ENCODE peak calls at places on chromosomes 11 and 22, in ten cellular contexts. T is neural crest cell; K is stimulated activated CD4-positive, alpha-beta T cell treated with anti-CD3 and anti-CD28 coated beads, Interleukin-2, amount 100 ng/mL, for 48 hours; D is bronchial epithelial cell; F is NCI-H2081; H is foreskin fibroblast; J is PC-3; C is choroid plexus epithelial cell; R is activated T-helper 1 cell treated with anti-CD3 and anti-CD28 coated beads, Interleukin-2, amount 50 U/mL, for 16 hours; A is NCI-H1092 treated with DMSO at 0.1 percent for 48 hours. V is an unnamed sample.

GRCh38 chr11:82733444-82734119 is at the start of gene FAM181B:
- DNase-seq in H (peak), F (peak), K (no peak), C (peak), A (peak), D (peak), T (peak), J (no peak), R (no peak), V (peak)

GRCh38 chr11:66360406-66361073 is 11.0 kb downstream of the SLC29A2 start:
- DNase-seq in T (no peak), C (no peak), K (no peak), H (no peak), J (no peak), R (no peak), A (no peak), F (no peak), D (no peak), V (no peak)

GRCh38 chr11:92267968-92268367 is 43.4 kb downstream of the FAT3 start:
- DNase-seq in J (no peak), K (no peak), R (no peak), F (no peak), H (no peak), D (no peak), C (peak), T (no peak), A (no peak), V (no peak)

GRCh38 chr11:12200359-12201015 is 90.1 kb downstream of the MICAL2 start:
- DNase-seq in H (peak), F (peak), R (no peak), D (peak), J (no peak), K (peak), C (peak), T (no peak), A (no peak), V (no peak)

GRCh38 chr11:104968365-104968855 is at the start of gene CASP4:
- DNase-seq in J (peak), A (peak), F (peak), T (no peak), C (peak), R (no peak), H (peak), K (no peak), D (peak), V (peak)

GRCh38 chr11:14414470-14415461 is 55.8 kb upstream of the RRAS2 start:
- DNase-seq in R (peak), T (no peak), H (no peak), K (peak), F (no peak), J (no peak), A (no peak), D (peak), C (peak), V (no peak)

GRCh38 chr11:84564180-84564866 is 1062.8 kb downstream of the DLG2 start:
- DNase-seq in T (peak), D (peak), R (no peak), C (peak), J (peak), A (peak), K (peak), F (peak), H (peak), V (peak)

GRCh38 chr22:25113316-25113721 is 86.3 kb upstream of the CRYBB3 start:
- DNase-seq in R (no peak), H (no peak), T (no peak), A (no peak), C (no peak), J (no peak), K (no peak), F (no peak), D (peak), V (peak)

GRCh38 chr11:12318791-12319733 is 58.3 kb upstream of the PARVA start:
- DNase-seq in D (no peak), T (no peak), R (no peak), H (peak), F (peak), A (peak), K (no peak), C (peak), J (no peak), V (peak)

GRCh38 chr11:28874706-28875105 is 766.5 kb downstream of the METTL15 start:
- DNase-seq in J (peak), R (no peak), T (no peak), K (no peak), A (no peak), D (no peak), F (no peak), C (no peak), H (no peak), V (no peak)

GRCh38 chr11:63920870-63921417 is 4.0 kb upstream of the RCOR2 start:
- DNase-seq in J (no peak), C (no peak), D (no peak), F (no peak), K (no peak), T (no peak), H (no peak), A (no peak), R (no peak), V (no peak)

GRCh38 chr11:77148963-77149715 is 21.1 kb downstream of the MYO7A start:
- DNase-seq in D (no peak), K (no peak), F (no peak), A (no peak), C (no peak), T (no peak), H (no peak), J (no peak), R (no peak), V (no peak)

GRCh38 chr11:134687548-134687947 is 275.5 kb upstream of the B3GAT1 start:
- DNase-seq in F (no peak), K (no peak), D (no peak), T (no peak), J (no peak), A (no peak), R (no peak), H (no peak), C (no peak), V (no peak)

GRCh38 chr22:32996702-32997101 is 61.5 kb downstream of the SYN3 start:
- DNase-seq in R (no peak), F (no peak), T (no peak), J (no peak), A (no peak), C (no peak), K (no peak), D (peak), H (no peak), V (no peak)

GRCh38 chr11:130247289-130247688 is 67.4 kb downstream of the ZBTB44 start:
- DNase-seq in T (no peak), C (no peak), D (no peak), F (peak), A (peak), J (no peak), H (no peak), K (no peak), R (no peak), V (no peak)

GRCh38 chr11:48013269-48013901 is 33.0 kb downstream of the PTPRJ start:
- DNase-seq in D (peak), T (no peak), F (peak), H (no peak), A (no peak), K (peak), R (no peak), J (peak), C (peak), V (peak)

GRCh38 chr11:94731921-94732601 is 36.1 kb upstream of the AMOTL1 start:
- DNase-seq in H (peak), F (peak), J (peak), T (no peak), C (peak), D (peak), K (no peak), R (no peak), A (peak), V (peak)

GRCh38 chr11:58024601-58025091 is 965 bp downstream of the OR9Q1 start:
- DNase-seq in J (no peak), H (no peak), T (no peak), A (peak), F (no peak), D (no peak), R (no peak), C (no peak), K (no peak), V (no peak)

GRCh38 chr11:44171518-44171917 is 76.0 kb downstream of the EXT2 start:
- DNase-seq in R (no peak), C (peak), K (no peak), F (no peak), J (no peak), H (no peak), D (no peak), T (no peak), A (no peak), V (no peak)